ENCODE peak calls at places on chromosomes 11 and 22, in five cellular contexts. Y is NCI-H774, W is OCI-LY7, B is MCF 10A, H is cardiac fibroblast. P is an unnamed sample.

GRCh38 chr22:38843716-38844660 is at the start of gene NPTXR:
- DNase-seq in H (no peak), Y (peak), B (no peak), W (no peak), P (peak)

GRCh38 chr22:49958462-49958921 is 2.1 kb upstream of the PIM3 start:
- DNase-seq in Y (no peak), H (no peak), B (no peak), W (no peak), P (no peak)

GRCh38 chr22:29816980-29817379 is 21.1 kb downstream of the ASCC2 start:
- DNase-seq in B (no peak), W (no peak), Y (no peak), H (no peak), P (no peak)

GRCh38 chr11:46333129-46333947 is 13.9 kb upstream of the DGKZ start:
- DNase-seq in W (no peak), B (no peak), H (no peak), Y (peak), P (no peak)

GRCh38 chr11:69301491-69302401 is 7.8 kb downstream of the MYEOV start:
- DNase-seq in W (no peak), Y (no peak), H (peak), B (peak), P (peak)

GRCh38 chr11:20070459-20070858 is 89.8 kb downstream of the DBX1 start:
- DNase-seq in W (no peak), H (no peak), Y (peak), B (no peak), P (no peak)

GRCh38 chr11:119615879-119616190 is 113.2 kb downstream of the NECTIN1 start:
- DNase-seq in Y (no peak), W (no peak), B (no peak), H (no peak), P (no peak)

GRCh38 chr11:75768112-75768908 is at the start of gene DGAT2:
- DNase-seq in B (peak), H (peak), Y (peak), W (peak), P (peak)

GRCh38 chr22:19962246-19962908 is 20.8 kb upstream of the TXNRD2 start:
- DNase-seq in H (peak), B (peak), W (peak), Y (peak), P (peak)

GRCh38 chr11:85423794-85424193 is 203.3 kb downstream of the DLG2 start:
- DNase-seq in H (no peak), B (no peak), Y (no peak), W (no peak), P (no peak)

GRCh38 chr22:44522526-44523170 is 24.6 kb upstream of the RTL6 start:
- DNase-seq in H (no peak), Y (no peak), W (no peak), B (no peak), P (no peak)

GRCh38 chr22:49717322-49717919 is 110.3 kb downstream of the BRD1 start:
- DNase-seq in H (no peak), Y (no peak), W (no peak), B (no peak), P (no peak)

GRCh38 chr22:50620861-50621490 is 7.0 kb downstream of the ARSA start:
- DNase-seq in W (peak), Y (no peak), B (peak), H (no peak), P (no peak)

P was measured in mesenchymal stem cell.